ENCODE peak calls at places on chromosomes 3 and 15, in four cellular contexts. N is H1, S is K562, K is SK-N-SH. Z is an unnamed sample.

GRCh38 chr15:60095711-60096110 is 91.6 kb downstream of the FOXB1 start:
- DNase-seq in N (no peak), K (no peak), S (no peak), Z (no peak)

GRCh38 chr15:101499863-101500713 is 10.6 kb upstream of the PCSK6 start:
- DNase-seq in S (no peak), N (peak; percentile 28), K (no peak), Z (no peak)

GRCh38 chr3:194163697-194164096 is 27.7 kb downstream of the HES1 start:
- DNase-seq in S (no peak), N (no peak), K (no peak), Z (no peak)

GRCh38 chr3:19149388-19149787 is 1.1 kb downstream of the KCNH8 start:
- DNase-seq in N (peak; percentile 68), S (no peak), K (no peak), Z (peak; percentile 66)

GRCh38 chr3:132273043-132273442 is 44.2 kb upstream of the ACP3 start:
- DNase-seq in S (no peak), K (no peak), N (no peak), Z (no peak)

GRCh38 chr3:43181202-43181910 is 75.5 kb upstream of the POMGNT2 start:
- DNase-seq in S (no peak), K (no peak), N (no peak), Z (no peak)

GRCh38 chr15:71136159-71137137 is 21.2 kb downstream of the THSD4 start:
- DNase-seq in K (no peak), N (no peak), S (no peak), Z (no peak)

GRCh38 chr3:127177226-127177625 is 15.7 kb upstream of the PRR23E start:
- DNase-seq in S (no peak), N (no peak), K (no peak), Z (no peak)

GRCh38 chr15:78959360-78959759 is 14.5 kb upstream of the CTSH start:
- DNase-seq in S (no peak), K (no peak), N (no peak), Z (no peak)

GRCh38 chr3:28544831-28545230 is 196.2 kb upstream of the AZI2 start:
- DNase-seq in S (no peak), K (no peak), N (no peak), Z (no peak)

GRCh38 chr3:52077376-52077775 is 21.0 kb upstream of the DUSP7 start:
- DNase-seq in N (no peak), K (no peak), S (no peak), Z (no peak)

GRCh38 chr3:107432013-107432515 is 54.8 kb downstream of the CCDC54 start:
- DNase-seq in S (no peak), N (no peak), K (peak; percentile 56), Z (no peak)

GRCh38 chr3:130901463-130902204 is 7.8 kb downstream of the ATP2C1 start:
- DNase-seq in N (no peak), K (no peak), S (no peak), Z (no peak)

GRCh38 chr3:17874630-17875029 is 132.2 kb upstream of the TBC1D5 start:
- DNase-seq in S (no peak), N (no peak), K (no peak), Z (no peak)

GRCh38 chr15:26325495-26325894 is 447.4 kb downstream of the GABRB3 start:
- DNase-seq in K (no peak), S (no peak), N (no peak), Z (no peak)

GRCh38 chr15:70376031-70376928 is 278.6 kb upstream of the TLE3 start:
- DNase-seq in K (no peak), N (peak; percentile 62), S (no peak), Z (no peak)

GRCh38 chr3:10309736-10310135 is 11.2 kb downstream of the SEC13 start:
- DNase-seq in N (no peak), K (no peak), S (no peak), Z (no peak)

GRCh38 chr3:24129549-24129948 is 184.5 kb downstream of the NR1D2 start:
- DNase-seq in S (no peak), N (no peak), K (no peak), Z (no peak)

GRCh38 chr15:40506964-40507571 is 36.3 kb downstream of the CHST14 start:
- DNase-seq in K (peak; percentile 95), S (peak; percentile 91), N (peak; percentile 87), Z (peak; percentile 91)
- TF ChIP-seq TEAD4 in K (no peak), S (no peak), N (no peak), Z (no peak)

DNA sequence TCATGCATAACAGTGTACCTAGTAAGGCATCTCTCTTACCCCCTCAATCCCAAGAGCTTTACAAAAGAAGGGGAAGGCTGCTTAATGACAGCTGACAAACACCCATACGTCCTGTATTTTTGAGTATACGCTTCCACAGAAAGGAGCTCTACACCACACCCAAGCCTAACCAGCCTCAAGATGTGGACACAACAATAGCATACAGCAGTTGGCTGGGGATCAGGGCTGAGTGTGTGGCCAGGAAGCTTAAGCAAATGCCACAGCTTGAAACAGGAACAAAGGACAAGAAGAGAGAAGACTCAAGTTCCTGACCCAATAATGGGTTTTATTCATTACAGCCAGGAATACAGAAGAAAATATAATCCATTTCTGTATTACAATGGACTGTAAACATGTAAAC is 6.9 kb downstream of the HEXA start:
- DNase-seq in N (no peak), S (no peak), K (no peak), Z (no peak)
- TF ChIP-seq TEAD4 in N (no peak), S (no peak), K (no peak), Z (no peak)

GRCh38 chr3:166444336-166444735 is 607.1 kb upstream of the BCHE start:
- DNase-seq in K (no peak), S (no peak), N (no peak), Z (no peak)
- TF ChIP-seq TEAD4 in K (no peak), S (no peak), N (no peak), Z (no peak)

GRCh38 chr3:160395297-160395696 is 3.7 kb downstream of the IFT80 start:
- DNase-seq in N (no peak), K (no peak), S (peak; percentile 26), Z (no peak)
- TF ChIP-seq TEAD4 in N (no peak), K (no peak), S (no peak), Z (no peak)

GRCh38 chr3:31696009-31696297 is 163.2 kb downstream of the STT3B start:
- DNase-seq in S (no peak), N (no peak), K (no peak), Z (no peak)
- TF ChIP-seq TEAD4 in S (no peak), N (no peak), K (no peak), Z (no peak)

GRCh38 chr3:63947594-63947993 is 35.4 kb upstream of the SCAANT1 start:
- DNase-seq in S (no peak), N (no peak), K (no peak), Z (no peak)
- TF ChIP-seq TEAD4 in S (no peak), N (no peak), K (no peak), Z (no peak)

GRCh38 chr3:186605561-186606545 is 7.0 kb upstream of the AHSG start:
- DNase-seq in K (no peak), N (no peak), S (no peak), Z (no peak)

GRCh38 chr3:186612721-186613636 is at the start of gene AHSG:
- DNase-seq in K (no peak), S (no peak), N (no peak), Z (no peak)

GRCh38 chr3:186608624-186609215 is 4.1 kb upstream of the AHSG start:
- DNase-seq in N (no peak), K (no peak), S (no peak), Z (no peak)

GRCh38 chr3:186612065-186612464 is 795 bp upstream of the AHSG start:
- DNase-seq in N (no peak), S (no peak), K (no peak), Z (no peak)

DNA sequence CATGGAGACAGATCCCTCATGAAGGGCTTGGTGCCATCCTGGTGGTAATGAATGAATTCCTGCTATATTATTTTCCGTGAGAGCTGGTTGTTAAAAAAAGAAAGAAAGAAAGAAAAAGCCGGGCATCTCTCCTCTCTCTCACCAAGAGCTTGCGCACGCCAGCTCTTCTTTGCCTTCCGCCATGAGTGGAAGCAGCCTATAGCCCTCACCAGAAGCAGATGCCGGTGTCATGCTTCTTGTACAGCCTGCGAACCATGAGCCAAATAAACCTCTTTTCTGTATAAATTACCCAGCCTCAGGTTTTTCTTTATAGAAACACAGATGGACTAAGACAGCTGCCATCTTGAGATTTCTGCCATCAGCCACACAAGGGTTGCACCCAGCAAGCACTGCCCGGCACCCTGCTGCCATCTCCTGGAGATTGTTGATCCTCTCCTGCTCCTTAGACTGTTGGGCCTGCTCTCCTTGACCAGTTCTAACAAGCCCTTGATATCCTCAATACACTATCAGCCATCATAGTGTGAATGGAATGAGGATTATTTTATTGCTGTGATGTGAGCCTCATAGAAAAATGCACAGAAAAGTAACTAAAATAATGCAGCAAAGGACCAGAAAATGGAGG is 3.5 kb upstream of the AHSG start:
- DNase-seq in S (peak; percentile 35), K (no peak), N (no peak), Z (no peak)
- TF ChIP-seq TEAD4 in S (no peak), K (no peak), N (no peak), Z (no peak)

DNA sequence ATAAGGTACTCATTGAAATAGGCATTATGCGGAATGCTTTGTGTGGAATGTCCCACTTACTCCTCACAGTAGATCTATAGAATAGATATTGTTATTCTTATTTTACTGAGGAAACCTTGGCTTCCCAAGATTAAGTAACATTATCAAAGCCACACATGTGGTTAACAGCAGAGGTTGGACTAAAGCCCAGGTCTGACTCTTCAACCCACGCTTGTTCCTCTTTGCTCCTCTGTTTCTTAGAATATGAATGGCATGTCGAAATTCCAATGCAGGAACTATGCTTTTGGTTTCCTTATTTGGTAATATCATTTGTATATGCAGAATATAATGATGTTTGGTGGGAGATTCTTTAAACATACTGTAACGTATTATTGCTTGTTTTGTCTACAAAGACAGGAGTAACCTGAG is 818.8 kb upstream of the LMCD1 start:
- DNase-seq in S (no peak), N (no peak), K (no peak), Z (no peak)
- TF ChIP-seq TEAD4 in S (no peak), N (no peak), K (no peak), Z (no peak)

Z was measured in WTC11.